ENCODE peak calls at places on chromosomes 3 and 15, in five cellular contexts. S is A549, G is HepG2, H is H1, K is HCT116. A is an unnamed sample.

GRCh38 chr3:3015472-3016089 is 94.6 kb downstream of the IL5RA start:
- DNase-seq in S (peak; percentile 40), G (peak; percentile 15), K (peak; percentile 8), H (no peak), A (no peak)

GRCh38 chr3:170809975-170810357 is 60.0 kb downstream of the RPL22L1 start:
- DNase-seq in G (no peak), S (no peak), H (no peak), K (no peak), A (peak; percentile 80)

GRCh38 chr3:125428216-125428830 is 53.2 kb upstream of the ZNF148 start:
- DNase-seq in K (no peak), H (no peak), S (no peak), G (no peak), A (no peak)

GRCh38 chr3:70431906-70432305 is 119.5 kb upstream of the MDFIC2 start:
- DNase-seq in K (no peak), G (no peak), S (no peak), H (no peak), A (no peak)

GRCh38 chr15:58734859-58735258 is 14.6 kb downstream of the ADAM10 start:
- DNase-seq in H (no peak), K (no peak), G (no peak), S (no peak), A (no peak)

GRCh38 chr3:12405432-12406272 is 78.6 kb upstream of the TSEN2 start:
- DNase-seq in K (peak; percentile 92), H (no peak), S (peak; percentile 90), G (peak; percentile 99), A (peak; percentile 98)

GRCh38 chr3:51934139-51934850 is 7.4 kb downstream of the RRP9 start:
- DNase-seq in S (no peak), K (no peak), G (no peak), H (no peak), A (no peak)

GRCh38 chr3:64827391-64827790 is 139.6 kb upstream of the ADAMTS9 start:
- DNase-seq in K (no peak), G (no peak), S (no peak), H (no peak), A (no peak)

GRCh38 chr15:94229591-94230365 is 1.6 kb upstream of the MCTP2 start:
- DNase-seq in K (no peak), H (no peak), S (no peak), G (no peak), A (no peak)

GRCh38 chr3:129398803-129399144 is 29.7 kb downstream of the EFCAB12 start:
- DNase-seq in G (no peak), H (no peak), S (no peak), K (no peak), A (peak; percentile 49)

GRCh38 chr15:91022075-91022831 is at the start of gene VPS33B:
- DNase-seq in H (peak; percentile 86), S (peak; percentile 91), G (peak; percentile 86), K (peak; percentile 81), A (peak; percentile 85)
- H3K4me3 ChIP-seq in H (peak within 1 kb of the TSS; percentile 99), S (peak within 1 kb of the TSS; percentile 89), G (peak within 1 kb of the TSS; percentile 97), K (peak within 1 kb of the TSS; percentile 78), A (peak within 1 kb of the TSS; percentile 93)

GRCh38 chr3:56930706-56931105 is 129.0 kb upstream of the ARHGEF3 start:
- DNase-seq in S (no peak), K (no peak), H (no peak), G (no peak), A (peak; percentile 38)

GRCh38 chr3:56928379-56929068 is 126.8 kb upstream of the ARHGEF3 start:
- DNase-seq in H (no peak), G (peak; percentile 25), S (no peak), K (no peak), A (peak; percentile 76)

GRCh38 chr3:56932858-56933257 is 127.6 kb upstream of the SPATA12 start:
- DNase-seq in G (no peak), K (no peak), S (no peak), H (no peak), A (no peak)

GRCh38 chr3:56931816-56932215 is 128.6 kb upstream of the SPATA12 start:
- DNase-seq in S (no peak), G (no peak), H (no peak), K (no peak), A (peak; percentile 40)

DNA sequence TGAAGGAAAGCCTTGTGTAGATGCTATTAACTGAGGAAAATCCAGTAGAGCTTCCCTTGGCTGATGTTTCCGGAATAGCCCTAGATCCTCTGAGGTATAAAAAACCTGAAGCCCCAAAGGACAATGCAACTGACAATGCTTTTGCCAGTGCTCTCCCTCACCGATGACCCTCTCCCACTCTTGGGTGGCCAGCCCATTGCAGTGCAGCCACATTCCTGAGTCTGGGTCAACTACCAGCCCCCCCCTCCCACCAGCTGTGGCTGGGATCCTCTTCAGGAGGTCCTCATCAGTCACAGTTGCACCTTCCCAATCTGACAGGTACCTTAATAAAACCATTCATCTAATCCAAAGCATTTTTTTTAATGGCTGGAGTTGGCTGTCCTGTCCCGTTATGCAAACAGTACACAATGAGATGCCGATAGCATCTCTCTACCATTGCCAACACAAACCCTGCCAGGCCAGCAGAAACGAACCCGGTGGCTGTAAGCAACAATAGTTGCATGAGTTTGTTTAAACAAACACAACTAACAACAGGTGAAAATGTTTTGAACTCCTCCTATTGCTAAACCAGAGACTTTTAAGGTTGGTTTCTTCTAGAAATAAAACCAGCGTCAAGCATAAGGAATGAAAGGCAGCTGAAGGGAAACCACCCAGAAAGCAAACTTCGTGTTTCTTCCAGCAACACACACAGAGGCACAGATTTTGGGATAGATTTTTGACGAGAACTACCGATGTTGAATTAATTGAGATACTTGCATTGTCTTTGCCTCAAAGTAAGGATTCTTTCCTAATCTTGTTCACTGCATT is 128.3 kb upstream of the ARHGEF3 start:
- DNase-seq in K (no peak), G (no peak), H (no peak), S (no peak), A (peak; percentile 77)
- TF ChIP-seq POLR2A in K (no peak), G (no peak), H (no peak), S (no peak), A (no peak)

DNA sequence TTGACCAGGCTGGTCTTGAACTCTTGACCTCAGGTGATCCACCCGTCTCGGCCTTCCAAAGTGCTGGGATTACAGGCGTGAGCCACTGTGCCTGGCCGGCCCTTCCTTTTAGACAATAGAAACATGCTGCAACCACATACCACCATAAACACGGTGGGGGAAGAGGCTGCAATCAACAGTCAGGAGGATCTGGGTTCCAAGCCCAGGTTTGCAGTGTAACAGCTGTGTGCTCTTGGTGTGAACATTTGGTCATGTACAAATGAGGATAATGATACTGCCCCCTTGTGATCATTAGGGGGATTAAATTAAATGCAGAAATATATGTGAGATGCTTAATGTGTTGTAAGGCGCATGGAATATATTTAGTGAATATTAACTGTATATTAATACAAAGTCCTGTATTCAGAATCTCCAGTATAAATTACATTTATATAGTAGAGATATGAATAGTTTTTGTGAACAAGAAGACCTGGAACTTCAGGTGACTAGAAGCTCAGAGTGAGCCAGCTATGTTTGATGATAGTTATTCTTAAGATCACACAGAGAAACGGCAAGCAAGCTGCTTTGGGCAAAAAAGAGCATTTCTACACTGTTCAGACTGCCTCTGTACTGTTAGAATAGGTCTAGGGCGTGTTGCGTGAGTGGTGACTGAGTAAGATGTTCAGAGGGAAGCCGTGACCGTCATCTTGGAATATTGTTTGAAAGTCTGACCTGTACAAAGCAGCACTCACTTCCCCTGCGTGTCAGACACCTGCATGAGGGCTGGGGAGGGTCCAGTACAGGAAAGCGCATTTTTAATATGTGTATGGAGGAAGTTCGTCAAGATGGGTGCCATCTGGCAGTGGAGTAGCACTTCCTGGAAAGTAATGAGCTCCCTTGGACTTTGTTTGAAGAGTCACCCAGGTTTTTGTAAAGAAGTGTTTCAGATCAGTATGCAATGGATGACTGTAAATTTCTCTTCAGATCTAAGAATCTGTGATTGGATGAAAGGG is 125.8 kb downstream of the PGPEP1L start:
- DNase-seq in G (peak; percentile 40), S (peak; percentile 84), K (peak; percentile 31), H (no peak), A (peak; percentile 49)
- TF ChIP-seq MAX in G (no peak), S (peak; percentile 44), K (no peak), H (no peak), A (no peak)

GRCh38 chr3:194296832-194297666 is 54.1 kb downstream of the CPN2 start:
- DNase-seq in H (peak; percentile 88), K (peak; percentile 22), S (no peak), G (peak; percentile 59), A (no peak)
- H3K4me3 ChIP-seq in H (peak overlapping the region; percentile 23), K (peak overlapping the region; percentile 33), S (no peak overlapping the region), G (peak overlapping the region; percentile 55), A (peak overlapping the region; percentile 13)

A was measured in endothelial cell of umbilical vein.